ENCODE peak calls at places on chromosomes 13 and 19, in six cellular contexts. Y, P, G, L, Z and M are unnamed samples.

GRCh38 chr13:24671367-24672117 is 8.7 kb upstream of the ATP12A start:
- DNase-seq in Y (peak; percentile 67), G (peak; percentile 44), Z (peak; percentile 86), P (peak; percentile 85), L (peak; percentile 29), M (no peak)

GRCh38 chr13:27644302-27644701 is 22.6 kb downstream of the POLR1D start:
- DNase-seq in Z (peak; percentile 71), Y (no peak), G (no peak), P (peak; percentile 31), L (no peak), M (no peak)

GRCh38 chr13:21338156-21338555 is 120.9 kb downstream of the ZDHHC20 start:
- DNase-seq in L (no peak), P (no peak), G (no peak), Z (no peak), Y (no peak), M (no peak)

GRCh38 chr13:74770361-74770760 is 636.2 kb upstream of the KLF12 start:
- DNase-seq in Y (peak; percentile 4), G (no peak), L (no peak), P (peak; percentile 73), Z (peak; percentile 61), M (no peak)

GRCh38 chr13:79128158-79128557 is 277.9 kb downstream of the RBM26 start:
- DNase-seq in P (no peak), Y (peak; percentile 2), Z (peak; percentile 76), L (no peak), G (no peak), M (no peak)

GRCh38 chr13:114106526-114106925 is 25.9 kb downstream of the RASA3 start:
- DNase-seq in P (no peak), Z (no peak), L (no peak), Y (no peak), G (no peak), M (no peak)

GRCh38 chr13:97978661-97979450 is 25.4 kb downstream of the IPO5 start:
- DNase-seq in Z (no peak), Y (no peak), P (no peak), L (no peak), G (no peak), M (no peak)

GRCh38 chr19:33368074-33368864 is 5.2 kb upstream of the CEBPG start:
- DNase-seq in Z (peak; percentile 6), G (peak; percentile 61), P (no peak), L (no peak), Y (no peak), M (no peak)

GRCh38 chr19:19405919-19406877 is 723 bp downstream of the GATAD2A start:
- DNase-seq in Y (peak; percentile 45), L (peak; percentile 54), G (peak; percentile 57), P (no peak), Z (peak; percentile 51), M (no peak)

GRCh38 chr19:33488826-33489225 is 32.8 kb downstream of the PEPD start:
- DNase-seq in Y (no peak), Z (no peak), L (no peak), P (no peak), G (no peak), M (no peak)

GRCh38 chr19:3365447-3366103 is 808 bp upstream of the NFIC start:
- DNase-seq in Z (peak; percentile 74), L (no peak), G (peak; percentile 64), Y (peak; percentile 54), P (no peak), M (no peak)